ENCODE peak calls at places on chromosomes 4 and X, in five cellular contexts. O, D, A, Z and W are unnamed samples. For H3K4me1, the result is how much of the 10 kb centered on the place peaks cover.

GRCh38 chrX:134161162-134161561 is 75.8 kb upstream of the CCDC160 start:
- DNase-seq in Z (no peak), O (no peak), A (no peak), D (no peak), W (no peak)

GRCh38 chrX:68684291-68684918 is 36.9 kb downstream of the STARD8 start:
- DNase-seq in A (no peak), O (no peak), Z (no peak), D (no peak), W (no peak)

GRCh38 chr4:53321151-53321987 is 44.5 kb downstream of the SCFD2 start:
- DNase-seq in D (no peak), A (no peak), O (no peak), Z (peak), W (no peak)

GRCh38 chr4:53943345-53944085 is 120.9 kb downstream of the CHIC2 start:
- DNase-seq in D (no peak), A (no peak), Z (peak), O (no peak), W (peak)

GRCh38 chrX:8743126-8743732 is 11.3 kb upstream of the ANOS1 start:
- DNase-seq in D (no peak), Z (peak), O (peak), A (peak), W (peak)

GRCh38 chr4:158319880-158320279 is 109.6 kb downstream of the TMEM144 start:
- DNase-seq in Z (no peak), A (no peak), O (no peak), D (no peak), W (no peak)

GRCh38 chr4:138217567-138217966 is 24.6 kb downstream of the SLC7A11 start:
- DNase-seq in D (no peak), O (peak), A (peak), Z (no peak), W (no peak)

GRCh38 chrX:154991039-154991438 is 31.5 kb downstream of the F8 start:
- DNase-seq in A (no peak), D (no peak), O (no peak), Z (no peak), W (no peak)

GRCh38 chrX:7254144-7254543 is 106.2 kb upstream of the PUDP start:
- DNase-seq in A (no peak), O (no peak), Z (no peak), D (no peak), W (no peak)

GRCh38 chr4:150389896-150390530 is 191.9 kb upstream of the MAB21L2 start:
- DNase-seq in O (no peak), Z (peak), A (no peak), D (no peak), W (no peak)

GRCh38 chr4:133467290-133467947 is 318.3 kb downstream of the PCDH10 start:
- DNase-seq in A (no peak), D (no peak), O (no peak), Z (no peak), W (no peak)

GRCh38 chr4:65302145-65302544 is 368.1 kb downstream of the EPHA5 start:
- DNase-seq in O (no peak), A (no peak), Z (no peak), D (no peak), W (no peak)

DNA sequence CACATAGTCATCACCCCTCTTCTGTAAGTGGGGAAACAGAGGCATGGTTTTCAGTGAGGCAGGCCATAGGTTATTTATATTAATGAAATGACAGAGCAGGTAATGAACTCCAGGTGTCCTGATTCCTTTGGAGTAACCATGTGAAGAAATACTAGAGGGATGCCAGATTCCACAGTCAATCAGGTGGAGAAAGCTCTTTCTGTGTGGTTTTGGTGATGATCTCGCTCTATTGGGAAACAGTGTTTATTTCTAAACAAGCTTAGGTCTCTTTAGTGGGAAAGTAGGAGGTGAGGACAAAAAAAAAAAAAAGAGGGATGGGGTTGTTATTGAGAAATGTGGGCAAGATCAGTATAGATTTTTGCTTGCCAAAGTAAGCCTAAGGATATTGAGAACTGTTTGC is 12.2 kb downstream of the DOCK11 start:
- DNase-seq in A (no peak), D (no peak), O (no peak), Z (no peak), W (no peak)
- H3K4me1 ChIP-seq in A (under half), D (under half), O (under half), Z (under half), W (under half)

DNA sequence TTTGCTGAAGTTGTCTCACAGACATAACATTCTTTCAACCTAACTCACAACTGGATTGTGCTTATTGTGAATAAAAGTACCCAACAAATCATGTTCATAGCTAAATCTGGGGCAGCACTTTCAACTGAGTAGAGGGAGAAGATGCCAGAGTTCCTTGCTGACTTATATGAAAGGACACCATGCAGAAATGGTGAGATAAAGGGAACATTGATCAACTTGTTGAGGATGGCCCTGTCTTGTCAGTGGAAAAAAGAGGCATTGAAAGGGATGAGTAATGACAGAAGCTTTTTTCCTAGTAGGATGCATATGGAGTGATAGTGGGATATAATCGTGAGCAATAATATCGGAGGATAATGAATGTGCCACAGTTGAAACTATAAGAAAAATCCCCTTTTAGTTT is 221.7 kb downstream of the ARHGAP24 start:
- DNase-seq in A (no peak), D (no peak), O (no peak), Z (no peak), W (no peak)
- H3K27ac ChIP-seq in A (no peak), D (no peak), O (no peak), Z (no peak), W (no peak)

GRCh38 chr4:7859350-7859749 is 80.3 kb downstream of the AFAP1 start:
- DNase-seq in A (no peak), D (no peak), Z (no peak), O (no peak), W (no peak)

GRCh38 chr4:7860600-7861158 is 79.0 kb downstream of the AFAP1 start:
- DNase-seq in Z (no peak), O (no peak), A (no peak), D (no peak), W (no peak)

GRCh38 chr4:7857993-7858392 is 81.7 kb downstream of the AFAP1 start:
- DNase-seq in Z (no peak), A (no peak), O (no peak), D (no peak), W (no peak)

GRCh38 chr4:7857238-7857701 is 82.4 kb downstream of the AFAP1 start:
- DNase-seq in D (no peak), A (no peak), Z (peak), O (no peak), W (no peak)

GRCh38 chr4:7858498-7858897 is 81.2 kb downstream of the AFAP1 start:
- DNase-seq in A (no peak), O (no peak), D (no peak), Z (no peak), W (no peak)
- H3K4me1 ChIP-seq in A (under half), O (under half), D (under half), Z (under half), W (under half)

DNA sequence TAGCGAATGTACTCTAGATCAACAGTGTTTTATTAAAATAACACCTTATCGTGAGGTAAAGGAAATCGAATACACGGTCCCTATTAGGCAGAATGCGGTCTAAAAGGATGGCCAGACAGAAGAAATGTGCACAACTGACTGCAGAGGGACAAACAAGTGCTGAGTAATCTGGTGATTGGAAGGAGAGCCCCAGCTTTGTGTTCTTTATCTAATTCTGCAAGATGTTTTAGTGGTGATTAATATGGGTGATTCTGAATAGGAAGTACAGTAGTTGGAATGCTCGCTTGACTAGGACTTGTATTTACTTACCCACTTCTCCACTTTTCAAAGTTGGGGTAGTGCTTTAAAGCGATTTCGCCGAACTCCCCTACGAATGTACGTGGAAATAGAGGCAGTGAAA is 1.2 kb downstream of the WDR44 start:
- DNase-seq in Z (peak), A (no peak), O (peak), D (no peak), W (peak)
- H3K27ac ChIP-seq in Z (peak), A (no peak), O (no peak), D (peak), W (peak)

GRCh38 chr4:184286346-184286745 is 68.7 kb upstream of the ENPP6 start:
- DNase-seq in Z (no peak), A (no peak), O (no peak), D (no peak), W (no peak)
- H3K4me1 ChIP-seq in Z (under half), A (under half), O (under half), D (under half), W (under half)

GRCh38 chrX:48575642-48576041 is 1.4 kb downstream of the RBM3 start:
- DNase-seq in A (no peak), D (no peak), Z (no peak), O (no peak), W (no peak)
- H3K27ac ChIP-seq in A (no peak), D (peak), Z (peak), O (no peak), W (no peak)

DNA sequence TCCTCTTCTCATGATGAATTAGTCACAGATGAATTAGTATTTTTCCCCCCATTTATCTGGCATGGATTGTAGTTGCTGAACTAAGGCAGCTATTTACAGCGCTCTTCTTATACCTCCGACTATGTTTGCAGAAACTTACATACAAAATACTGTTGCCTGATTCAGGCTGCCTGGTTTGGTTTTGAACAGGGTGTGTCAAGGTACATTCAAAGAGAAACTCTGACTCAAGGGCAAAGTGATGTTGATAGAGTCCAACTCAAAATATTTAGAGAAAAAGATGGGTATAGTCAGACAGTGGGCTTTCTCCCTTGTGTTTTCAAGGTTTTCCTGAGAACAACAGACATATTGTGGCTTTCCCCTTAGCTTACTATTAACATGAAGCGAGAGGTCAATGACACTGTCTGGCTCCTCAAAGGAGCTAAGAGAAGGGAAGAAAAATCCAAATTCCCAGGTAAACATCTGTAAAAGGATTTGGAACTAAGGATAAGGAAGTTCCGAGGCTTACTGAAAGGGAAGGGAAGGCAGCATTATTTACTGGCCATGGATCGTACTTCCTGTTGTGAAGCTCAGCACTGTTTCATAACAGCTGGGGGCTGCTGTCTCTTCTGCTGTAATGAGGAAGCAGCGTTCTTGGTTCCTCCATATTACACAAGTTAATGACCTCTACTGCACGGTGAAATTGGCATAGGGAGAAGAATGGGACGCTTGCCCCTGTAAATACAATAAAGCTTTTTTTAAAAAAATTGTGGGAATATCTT is 30.9 kb downstream of the FAM9C start:
- DNase-seq in O (no peak), Z (peak), D (no peak), A (no peak), W (peak)
- H3K4me1 ChIP-seq in O (under half), Z (under half), D (under half), A (under half), W (under half)

GRCh38 chr4:153114771-153115321 is 89.4 kb upstream of the TRIM2 start:
- DNase-seq in Z (peak), D (peak), A (no peak), O (no peak), W (peak)

GRCh38 chr4:153115322-153116100 is 88.7 kb upstream of the TRIM2 start:
- DNase-seq in D (peak), Z (peak), O (no peak), A (no peak), W (peak)

GRCh38 chr4:153117554-153117953 is 86.7 kb upstream of the TRIM2 start:
- DNase-seq in D (no peak), Z (no peak), O (no peak), A (no peak), W (no peak)

GRCh38 chr4:153116101-153116680 is 88.1 kb upstream of the TRIM2 start:
- DNase-seq in O (no peak), A (no peak), Z (no peak), D (no peak), W (no peak)

GRCh38 chr4:153116801-153117200 is 87.4 kb upstream of the TRIM2 start:
- DNase-seq in Z (no peak), D (no peak), O (no peak), A (no peak), W (no peak)
- H3K27ac ChIP-seq in Z (no peak), D (no peak), O (no peak), A (no peak), W (no peak)

GRCh38 chr4:87079967-87080366 is 140.5 kb downstream of the KLHL8 start:
- DNase-seq in Z (no peak), A (no peak), D (no peak), O (no peak), W (no peak)
- H3K4me1 ChIP-seq in Z (under half), A (under half), D (under half), O (under half), W (under half)

GRCh38 chrX:23779025-23779424 is 3.9 kb upstream of the SAT1 start:
- DNase-seq in O (no peak), A (no peak), D (no peak), Z (peak), W (no peak)
- H3K27ac ChIP-seq in O (no peak), A (no peak), D (peak), Z (no peak), W (no peak)